ENCODE peak calls at places on chromosome 12, in five cellular contexts. One of them, this sample, is unnamed.

GRCh38 chr12:125249932-125250331 is 184.7 kb downstream of the AACS start:
- DNase-seq in astrocyte of the spinal cord: no peak
- DNase-seq in tibial nerve: no peak
- DNase-seq in GDM1: no peak
- DNase-seq in NCI-H1105: no peak
- DNase-seq in this sample: no peak

GRCh38 chr12:104219908-104220404 is 4.4 kb downstream of the TXNRD1 start:
- DNase-seq in astrocyte of the spinal cord: peak; percentile 50
- DNase-seq in tibial nerve: no peak
- DNase-seq in GDM1: peak; percentile 2
- DNase-seq in NCI-H1105: peak; percentile 80
- DNase-seq in this sample: peak; percentile 67

GRCh38 chr12:90280564-90281058 is 572.0 kb upstream of the ATP2B1 start:
- DNase-seq in astrocyte of the spinal cord: peak; percentile 29
- DNase-seq in tibial nerve: no peak
- DNase-seq in GDM1: no peak
- DNase-seq in NCI-H1105: no peak
- DNase-seq in this sample: no peak

GRCh38 chr12:57569858-57570257 is 20.0 kb downstream of the KIF5A start:
- DNase-seq in astrocyte of the spinal cord: no peak
- DNase-seq in tibial nerve: no peak
- DNase-seq in GDM1: no peak
- DNase-seq in NCI-H1105: no peak
- DNase-seq in this sample: no peak

GRCh38 chr12:77032406-77032805 is 33.0 kb downstream of the E2F7 start:
- DNase-seq in astrocyte of the spinal cord: peak; percentile 54
- DNase-seq in tibial nerve: no peak
- DNase-seq in GDM1: no peak
- DNase-seq in NCI-H1105: no peak
- DNase-seq in this sample: no peak

GRCh38 chr12:86233126-86233525 is 23.1 kb downstream of the MGAT4C start:
- DNase-seq in astrocyte of the spinal cord: peak; percentile 18
- DNase-seq in tibial nerve: no peak
- DNase-seq in GDM1: no peak
- DNase-seq in NCI-H1105: peak; percentile 75
- DNase-seq in this sample: no peak

GRCh38 chr12:100823988-100824387 is 29.4 kb downstream of the ANO4 start:
- DNase-seq in astrocyte of the spinal cord: peak; percentile 27
- DNase-seq in tibial nerve: no peak
- DNase-seq in GDM1: no peak
- DNase-seq in NCI-H1105: no peak
- DNase-seq in this sample: no peak

GRCh38 chr12:89484470-89484869 is 40.1 kb downstream of the GALNT4 start:
- DNase-seq in astrocyte of the spinal cord: no peak
- DNase-seq in tibial nerve: no peak
- DNase-seq in GDM1: no peak
- DNase-seq in NCI-H1105: no peak
- DNase-seq in this sample: no peak

GRCh38 chr12:127063339-127064090 is 1203.5 kb upstream of the TMEM132C start:
- DNase-seq in astrocyte of the spinal cord: no peak
- DNase-seq in tibial nerve: no peak
- DNase-seq in GDM1: no peak
- DNase-seq in NCI-H1105: no peak
- DNase-seq in this sample: no peak

GRCh38 chr12:54379401-54380201 is 4.9 kb downstream of the ZNF385A start:
- DNase-seq in astrocyte of the spinal cord: peak; percentile 84
- DNase-seq in tibial nerve: peak; percentile 91
- DNase-seq in GDM1: no peak
- DNase-seq in NCI-H1105: peak; percentile 70
- DNase-seq in this sample: peak; percentile 64

GRCh38 chr12:80761818-80762217 is 45.1 kb downstream of the MYF5 start:
- DNase-seq in astrocyte of the spinal cord: no peak
- DNase-seq in tibial nerve: no peak
- DNase-seq in GDM1: no peak
- DNase-seq in NCI-H1105: no peak
- DNase-seq in this sample: no peak

GRCh38 chr12:2640709-2641108 is 154.1 kb upstream of the FKBP4 start:
- DNase-seq in astrocyte of the spinal cord: peak; percentile 94
- DNase-seq in tibial nerve: peak; percentile 22
- DNase-seq in GDM1: peak; percentile 76
- DNase-seq in NCI-H1105: no peak
- DNase-seq in this sample: no peak

GRCh38 chr12:554001-554285 is 94.2 kb downstream of the B4GALNT3 start:
- DNase-seq in astrocyte of the spinal cord: no peak
- DNase-seq in tibial nerve: no peak
- DNase-seq in GDM1: no peak
- DNase-seq in NCI-H1105: no peak
- DNase-seq in this sample: no peak

GRCh38 chr12:123453165-123453564 is 4.8 kb upstream of the SNRNP35 start:
- DNase-seq in astrocyte of the spinal cord: no peak
- DNase-seq in tibial nerve: no peak
- DNase-seq in GDM1: no peak
- DNase-seq in NCI-H1105: no peak
- DNase-seq in this sample: no peak

GRCh38 chr12:2957816-2958431 is 1.3 kb upstream of the TEAD4 start:
- DNase-seq in astrocyte of the spinal cord: peak; percentile 17
- DNase-seq in tibial nerve: no peak
- DNase-seq in GDM1: no peak
- DNase-seq in NCI-H1105: no peak
- DNase-seq in this sample: no peak

GRCh38 chr12:105409881-105410471 is 79.5 kb downstream of the C12orf75 start:
- DNase-seq in astrocyte of the spinal cord: peak; percentile 61
- DNase-seq in tibial nerve: peak; percentile 48
- DNase-seq in GDM1: peak; percentile 33
- DNase-seq in NCI-H1105: peak; percentile 96
- DNase-seq in this sample: peak; percentile 93

GRCh38 chr12:22034709-22035506 is 11.1 kb upstream of the CMAS start:
- DNase-seq in astrocyte of the spinal cord: peak; percentile 11
- DNase-seq in tibial nerve: no peak
- DNase-seq in GDM1: no peak
- DNase-seq in NCI-H1105: no peak
- DNase-seq in this sample: no peak

GRCh38 chr12:49664591-49665146 is 41.3 kb downstream of the PRPF40B start:
- DNase-seq in astrocyte of the spinal cord: no peak
- DNase-seq in tibial nerve: no peak
- DNase-seq in GDM1: no peak
- DNase-seq in NCI-H1105: no peak
- DNase-seq in this sample: no peak

GRCh38 chr12:76766161-76766560 is 2.2 kb downstream of the ZDHHC17 start:
- DNase-seq in astrocyte of the spinal cord: no peak
- DNase-seq in tibial nerve: no peak
- DNase-seq in GDM1: no peak
- DNase-seq in NCI-H1105: no peak
- DNase-seq in this sample: no peak

GRCh38 chr12:93970892-93971688 is 177.3 kb upstream of the PLXNC1 start:
- DNase-seq in astrocyte of the spinal cord: no peak
- DNase-seq in tibial nerve: no peak
- DNase-seq in GDM1: no peak
- DNase-seq in NCI-H1105: no peak
- DNase-seq in this sample: no peak

GRCh38 chr12:131941987-131942341 is 7.8 kb upstream of the EP400 start:
- DNase-seq in astrocyte of the spinal cord: no peak
- DNase-seq in tibial nerve: no peak
- DNase-seq in GDM1: no peak
- DNase-seq in NCI-H1105: no peak
- DNase-seq in this sample: no peak

GRCh38 chr12:91551927-91552326 is 369.3 kb upstream of the DCN start:
- DNase-seq in astrocyte of the spinal cord: no peak
- DNase-seq in tibial nerve: peak; percentile 41
- DNase-seq in GDM1: no peak
- DNase-seq in NCI-H1105: no peak
- DNase-seq in this sample: no peak

GRCh38 chr12:51958542-51958941 is 7.0 kb downstream of the ACVR1B start:
- DNase-seq in astrocyte of the spinal cord: no peak
- DNase-seq in tibial nerve: no peak
- DNase-seq in GDM1: no peak
- DNase-seq in NCI-H1105: no peak
- DNase-seq in this sample: no peak

GRCh38 chr12:14605401-14605989 is 37.8 kb upstream of the PLBD1 start:
- DNase-seq in astrocyte of the spinal cord: no peak
- DNase-seq in tibial nerve: no peak
- DNase-seq in GDM1: no peak
- DNase-seq in NCI-H1105: peak; percentile 12
- DNase-seq in this sample: no peak

GRCh38 chr12:13254311-13254710 is 57.8 kb downstream of the EMP1 start:
- DNase-seq in astrocyte of the spinal cord: no peak
- DNase-seq in tibial nerve: no peak
- DNase-seq in GDM1: no peak
- DNase-seq in NCI-H1105: no peak
- DNase-seq in this sample: no peak

GRCh38 chr12:112557954-112558630 is 139.3 kb downstream of the PTPN11 start:
- DNase-seq in astrocyte of the spinal cord: no peak
- DNase-seq in tibial nerve: no peak
- DNase-seq in GDM1: no peak
- DNase-seq in NCI-H1105: no peak
- DNase-seq in this sample: no peak

GRCh38 chr12:123897221-123897620 is 75.4 kb downstream of the CCDC92 start:
- DNase-seq in astrocyte of the spinal cord: peak; percentile 80
- DNase-seq in tibial nerve: no peak
- DNase-seq in GDM1: no peak
- DNase-seq in NCI-H1105: no peak
- DNase-seq in this sample: no peak

GRCh38 chr12:116674643-116675183 is 63.2 kb downstream of the SPRING1 start:
- DNase-seq in astrocyte of the spinal cord: no peak
- DNase-seq in tibial nerve: no peak
- DNase-seq in GDM1: no peak
- DNase-seq in NCI-H1105: no peak
- DNase-seq in this sample: no peak

GRCh38 chr12:124350491-124350890 is 55.6 kb downstream of the RFLNA start:
- DNase-seq in astrocyte of the spinal cord: no peak
- DNase-seq in tibial nerve: no peak
- DNase-seq in GDM1: no peak
- DNase-seq in NCI-H1105: no peak
- DNase-seq in this sample: no peak

GRCh38 chr12:6821674-6822433 is at the start of gene GPR162:
- DNase-seq in astrocyte of the spinal cord: peak; percentile 60
- DNase-seq in tibial nerve: no peak
- DNase-seq in GDM1: peak; percentile 46
- DNase-seq in NCI-H1105: peak; percentile 59
- DNase-seq in this sample: peak; percentile 99